ENCODE peak calls at places on chromosomes 7 and 10, in ten cellular contexts. F is iPS-NIHi11; G is small intestine; H is NCI-H226; T is stimulated activated CD4-positive, alpha-beta T cell treated with anti-CD3 and anti-CD28 coated beads, TNF-alpha, amount 100 ng/mL, for 24 hours; P is glutamatergic neuron; I is endothelial cell; R is MV-4-11; J is CD8-positive, alpha-beta memory T cell; S is stomach. Z is an unnamed sample.

GRCh38 chr10:120963053-120963533 is 111.9 kb downstream of the WDR11 start:
- DNase-seq in F (peak), G (peak), H (no peak), T (no peak), P (peak), I (no peak), R (no peak), J (no peak), S (no peak), Z (no peak)

GRCh38 chr7:142240546-142240945 is 17.3 kb downstream of the PRSS58 start:
- DNase-seq in F (no peak), G (no peak), H (no peak), T (no peak), P (no peak), I (no peak), R (no peak), J (no peak), S (no peak), Z (no peak)

GRCh38 chr7:28042721-28043120 is 137.9 kb downstream of the JAZF1 start:
- DNase-seq in F (no peak), G (no peak), H (no peak), T (no peak), P (no peak), I (no peak), R (no peak), J (no peak), S (no peak), Z (no peak)

GRCh38 chr7:104650991-104651680 is 322.7 kb downstream of the LHFPL3 start:
- DNase-seq in F (no peak), G (no peak), H (no peak), T (no peak), P (no peak), I (no peak), R (no peak), J (no peak), S (no peak), Z (no peak)

GRCh38 chr7:22622386-22622785 is 104.6 kb upstream of the IL6 start:
- DNase-seq in F (no peak), G (no peak), H (no peak), T (no peak), P (no peak), I (no peak), R (no peak), J (no peak), S (no peak), Z (no peak)

GRCh38 chr7:129635300-129636029 is 23.9 kb downstream of the NRF1 start:
- DNase-seq in F (peak), G (peak), H (peak), T (peak), P (peak), I (peak), R (peak), J (peak), S (peak), Z (peak)

GRCh38 chr10:128557149-128557548 is 430.9 kb upstream of the MKI67 start:
- DNase-seq in F (no peak), G (no peak), H (no peak), T (no peak), P (no peak), I (no peak), R (no peak), J (no peak), S (no peak), Z (no peak)

GRCh38 chr7:2299853-2300512 is 14.3 kb downstream of the SNX8 start:
- DNase-seq in F (no peak), G (no peak), H (no peak), T (no peak), P (no peak), I (no peak), R (peak), J (no peak), S (no peak), Z (no peak)

GRCh38 chr10:75408911-75409885 is 7.6 kb upstream of the ZNF503 start:
- DNase-seq in F (peak), G (peak), H (peak), T (no peak), P (peak), I (peak), R (peak), J (no peak), S (peak), Z (no peak)

GRCh38 chr7:2372724-2373123 is 18.1 kb downstream of the EIF3B start:
- DNase-seq in F (no peak), G (no peak), H (no peak), T (no peak), P (no peak), I (no peak), R (no peak), J (no peak), S (no peak), Z (no peak)

GRCh38 chr10:33630761-33631160 is 296.3 kb upstream of the NRP1 start:
- DNase-seq in F (no peak), G (no peak), H (no peak), T (no peak), P (no peak), I (no peak), R (no peak), J (no peak), S (no peak), Z (no peak)

GRCh38 chr10:89206402-89207180 is 526 bp downstream of the CH25H start:
- DNase-seq in F (no peak), G (peak), H (no peak), T (no peak), P (peak), I (peak), R (no peak), J (peak), S (peak), Z (no peak)

GRCh38 chr10:14588084-14588937 is 186.4 kb downstream of the FAM107B start:
- DNase-seq in F (no peak), G (no peak), H (no peak), T (peak), P (no peak), I (no peak), R (peak), J (peak), S (no peak), Z (peak)

GRCh38 chr7:152180587-152180986 is 155.1 kb downstream of the GALNT11 start:
- DNase-seq in F (no peak), G (peak), H (no peak), T (no peak), P (no peak), I (no peak), R (no peak), J (no peak), S (no peak), Z (no peak)

GRCh38 chr7:68722044-68722443 is 876.2 kb upstream of the AUTS2 start:
- DNase-seq in F (no peak), G (no peak), H (no peak), T (no peak), P (no peak), I (no peak), R (no peak), J (no peak), S (no peak), Z (no peak)

GRCh38 chr10:124231188-124232135 is 138.1 kb upstream of the CHST15 start:
- DNase-seq in F (no peak), G (no peak), H (no peak), T (no peak), P (no peak), I (no peak), R (peak), J (peak), S (no peak), Z (no peak)

GRCh38 chr7:134685250-134685649 is 38.6 kb downstream of the BPGM start:
- DNase-seq in F (no peak), G (no peak), H (no peak), T (no peak), P (no peak), I (no peak), R (no peak), J (no peak), S (no peak), Z (no peak)

GRCh38 chr7:11786186-11786585 is 45.8 kb downstream of the THSD7A start:
- DNase-seq in F (peak), G (no peak), H (no peak), T (no peak), P (no peak), I (no peak), R (no peak), J (no peak), S (no peak), Z (no peak)

GRCh38 chr7:91169819-91170218 is 94.4 kb upstream of the FZD1 start:
- DNase-seq in F (peak), G (no peak), H (no peak), T (no peak), P (no peak), I (no peak), R (no peak), J (no peak), S (no peak), Z (no peak)

GRCh38 chr7:4236389-4236788 is 445.7 kb upstream of the FOXK1 start:
- DNase-seq in F (no peak), G (no peak), H (no peak), T (no peak), P (no peak), I (no peak), R (no peak), J (no peak), S (no peak), Z (no peak)

GRCh38 chr7:159229683-159230475 is 85.2 kb upstream of the VIPR2 start:
- DNase-seq in F (no peak), G (no peak), H (no peak), T (no peak), P (no peak), I (no peak), R (no peak), J (no peak), S (no peak), Z (no peak)

GRCh38 chr10:128180843-128181242 is 54.6 kb upstream of the MKI67 start:
- DNase-seq in F (no peak), G (peak), H (no peak), T (no peak), P (no peak), I (no peak), R (peak), J (peak), S (no peak), Z (no peak)

GRCh38 chr10:132585732-132586722 is 48.4 kb downstream of the INPP5A start:
- DNase-seq in F (no peak), G (no peak), H (no peak), T (no peak), P (no peak), I (no peak), R (peak), J (no peak), S (no peak), Z (no peak)

GRCh38 chr7:4650471-4651047 is 31.5 kb upstream of the FOXK1 start:
- DNase-seq in F (peak), G (no peak), H (no peak), T (no peak), P (peak), I (no peak), R (no peak), J (no peak), S (no peak), Z (no peak)

GRCh38 chr7:140005754-140006503 is 56.8 kb downstream of the PARP12 start:
- DNase-seq in F (peak), G (peak), H (no peak), T (no peak), P (peak), I (peak), R (no peak), J (no peak), S (no peak), Z (no peak)

GRCh38 chr10:37732685-37733084 is 124.7 kb downstream of the ZNF248 start:
- DNase-seq in F (no peak), G (no peak), H (no peak), T (no peak), P (no peak), I (no peak), R (no peak), J (no peak), S (no peak), Z (no peak)

GRCh38 chr10:110498982-110499795 is 1.5 kb downstream of the DUSP5 start:
- DNase-seq in F (no peak), G (peak), H (no peak), T (no peak), P (no peak), I (peak), R (peak), J (peak), S (peak), Z (no peak)

GRCh38 chr7:8078418-8078817 is 109.8 kb downstream of the GLCCI1 start:
- DNase-seq in F (no peak), G (no peak), H (no peak), T (no peak), P (no peak), I (no peak), R (no peak), J (no peak), S (no peak), Z (no peak)

GRCh38 chr10:12907651-12908050 is 93.9 kb downstream of the CCDC3 start:
- DNase-seq in F (no peak), G (no peak), H (no peak), T (no peak), P (peak), I (no peak), R (no peak), J (no peak), S (no peak), Z (no peak)

GRCh38 chr10:81575007-81575406 is 300.0 kb upstream of the NRG3 start:
- DNase-seq in F (no peak), G (no peak), H (no peak), T (no peak), P (no peak), I (no peak), R (no peak), J (no peak), S (no peak), Z (no peak)

GRCh38 chr7:76054129-76055120 is 6.5 kb downstream of the MDH2 start:
- DNase-seq in F (no peak), G (peak), H (peak), T (no peak), P (no peak), I (no peak), R (peak), J (no peak), S (no peak), Z (no peak)

GRCh38 chr7:95755277-95755934 is 16.9 kb upstream of the DYNC1I1 start:
- DNase-seq in F (no peak), G (no peak), H (no peak), T (no peak), P (no peak), I (no peak), R (no peak), J (no peak), S (no peak), Z (no peak)

GRCh38 chr10:9562001-9562505 is 1455.6 kb upstream of the CELF2 start:
- DNase-seq in F (no peak), G (no peak), H (no peak), T (no peak), P (no peak), I (no peak), R (no peak), J (no peak), S (no peak), Z (no peak)

GRCh38 chr10:31102421-31102820 is 70.8 kb upstream of the ZNF438 start:
- DNase-seq in F (no peak), G (no peak), H (no peak), T (no peak), P (no peak), I (no peak), R (no peak), J (no peak), S (no peak), Z (no peak)

GRCh38 chr10:78995977-78996355 is 72.8 kb upstream of the ZMIZ1 start:
- DNase-seq in F (no peak), G (no peak), H (no peak), T (no peak), P (no peak), I (no peak), R (no peak), J (no peak), S (no peak), Z (no peak)

GRCh38 chr10:102241444-102242117 is at the start of gene PITX3:
- DNase-seq in F (peak), G (peak), H (no peak), T (peak), P (peak), I (peak), R (peak), J (peak), S (peak), Z (peak)

GRCh38 chr10:35884657-35885071 is 242.6 kb upstream of the FZD8 start:
- DNase-seq in F (peak), G (no peak), H (no peak), T (no peak), P (no peak), I (no peak), R (no peak), J (no peak), S (peak), Z (no peak)

GRCh38 chr10:117553815-117554172 is 11.2 kb downstream of the EMX2 start:
- DNase-seq in F (no peak), G (no peak), H (no peak), T (no peak), P (no peak), I (no peak), R (no peak), J (no peak), S (no peak), Z (no peak)